ENCODE peak calls at places on chromosomes 12 and 14, in nine cellular contexts. One of them, this sample, is unnamed.

GRCh38 chr12:74317078-74317581 is 220.5 kb upstream of the ATXN7L3B start:
- DNase-seq in CD4-positive, alpha-beta T cell: no peak
- DNase-seq in EH: no peak
- DNase-seq in M059J: peak; percentile 16
- DNase-seq in A549: peak; percentile 75
- DNase-seq in AG08395: no peak
- DNase-seq in fibroblast of mammary gland: peak; percentile 28
- DNase-seq in CD8-positive, alpha-beta memory T cell: no peak
- DNase-seq in B cell: no peak
- DNase-seq in this sample: peak; percentile 24

GRCh38 chr14:84254205-84254788 is 1275.6 kb upstream of the FLRT2 start:
- DNase-seq in B cell: no peak
- DNase-seq in M059J: no peak
- DNase-seq in EH: no peak
- DNase-seq in CD4-positive, alpha-beta T cell: no peak
- DNase-seq in A549: no peak
- DNase-seq in fibroblast of mammary gland: no peak
- DNase-seq in CD8-positive, alpha-beta memory T cell: no peak
- DNase-seq in AG08395: no peak
- DNase-seq in this sample: peak; percentile 97

GRCh38 chr12:30806989-30807694 is 52.4 kb upstream of the CAPRIN2 start:
- DNase-seq in A549: peak; percentile 76
- DNase-seq in M059J: peak; percentile 76
- DNase-seq in fibroblast of mammary gland: peak; percentile 80
- DNase-seq in CD4-positive, alpha-beta T cell: no peak
- DNase-seq in CD8-positive, alpha-beta memory T cell: peak; percentile 45
- DNase-seq in B cell: peak; percentile 48
- DNase-seq in EH: peak; percentile 77
- DNase-seq in AG08395: peak; percentile 70
- DNase-seq in this sample: peak; percentile 77

GRCh38 chr12:69274861-69275260 is 35.5 kb downstream of the CPSF6 start:
- DNase-seq in CD4-positive, alpha-beta T cell: no peak
- DNase-seq in B cell: no peak
- DNase-seq in AG08395: no peak
- DNase-seq in CD8-positive, alpha-beta memory T cell: no peak
- DNase-seq in A549: no peak
- DNase-seq in M059J: peak; percentile 32
- DNase-seq in EH: peak; percentile 43
- DNase-seq in fibroblast of mammary gland: peak; percentile 75
- DNase-seq in this sample: peak; percentile 51

GRCh38 chr14:65318636-65319506 is 93.7 kb upstream of the FUT8 start:
- DNase-seq in CD4-positive, alpha-beta T cell: no peak
- DNase-seq in B cell: peak; percentile 77
- DNase-seq in AG08395: no peak
- DNase-seq in CD8-positive, alpha-beta memory T cell: no peak
- DNase-seq in EH: no peak
- DNase-seq in M059J: no peak
- DNase-seq in A549: no peak
- DNase-seq in fibroblast of mammary gland: no peak
- DNase-seq in this sample: no peak

GRCh38 chr14:41570415-41571155 is 36.1 kb upstream of the LRFN5 start:
- DNase-seq in M059J: no peak
- DNase-seq in EH: no peak
- DNase-seq in CD4-positive, alpha-beta T cell: no peak
- DNase-seq in CD8-positive, alpha-beta memory T cell: no peak
- DNase-seq in fibroblast of mammary gland: no peak
- DNase-seq in B cell: no peak
- DNase-seq in AG08395: no peak
- DNase-seq in A549: no peak
- DNase-seq in this sample: no peak

GRCh38 chr12:19572920-19573558 is 133.7 kb downstream of the AEBP2 start:
- DNase-seq in fibroblast of mammary gland: peak; percentile 59
- DNase-seq in EH: peak; percentile 81
- DNase-seq in A549: peak; percentile 68
- DNase-seq in CD8-positive, alpha-beta memory T cell: no peak
- DNase-seq in M059J: peak; percentile 64
- DNase-seq in AG08395: peak; percentile 20
- DNase-seq in CD4-positive, alpha-beta T cell: no peak
- DNase-seq in B cell: no peak
- DNase-seq in this sample: peak; percentile 83

GRCh38 chr12:80314741-80315140 is 129.3 kb upstream of the PTPRQ start:
- DNase-seq in AG08395: no peak
- DNase-seq in EH: peak; percentile 2
- DNase-seq in M059J: no peak
- DNase-seq in A549: no peak
- DNase-seq in CD4-positive, alpha-beta T cell: no peak
- DNase-seq in CD8-positive, alpha-beta memory T cell: no peak
- DNase-seq in fibroblast of mammary gland: no peak
- DNase-seq in B cell: no peak
- DNase-seq in this sample: no peak

GRCh38 chr12:6958609-6959375 is 7.6 kb downstream of the PTPN6 start:
- DNase-seq in B cell: peak; percentile 86
- DNase-seq in fibroblast of mammary gland: no peak
- DNase-seq in A549: no peak
- DNase-seq in M059J: no peak
- DNase-seq in CD4-positive, alpha-beta T cell: peak; percentile 59
- DNase-seq in AG08395: no peak
- DNase-seq in EH: no peak
- DNase-seq in CD8-positive, alpha-beta memory T cell: peak; percentile 83
- DNase-seq in this sample: no peak

GRCh38 chr12:95784286-95784685 is 6.3 kb downstream of the NTN4 start:
- DNase-seq in A549: no peak
- DNase-seq in fibroblast of mammary gland: no peak
- DNase-seq in AG08395: no peak
- DNase-seq in EH: peak; percentile 61
- DNase-seq in B cell: no peak
- DNase-seq in CD8-positive, alpha-beta memory T cell: no peak
- DNase-seq in M059J: peak; percentile 62
- DNase-seq in CD4-positive, alpha-beta T cell: no peak
- DNase-seq in this sample: peak; percentile 32

GRCh38 chr12:108301346-108301745 is 37.8 kb downstream of the CMKLR1 start:
- DNase-seq in EH: no peak
- DNase-seq in B cell: no peak
- DNase-seq in fibroblast of mammary gland: no peak
- DNase-seq in M059J: no peak
- DNase-seq in CD4-positive, alpha-beta T cell: no peak
- DNase-seq in CD8-positive, alpha-beta memory T cell: no peak
- DNase-seq in AG08395: no peak
- DNase-seq in A549: no peak
- DNase-seq in this sample: no peak

GRCh38 chr12:68613209-68613904 is 2.7 kb downstream of the RAP1B start:
- DNase-seq in M059J: no peak
- DNase-seq in CD8-positive, alpha-beta memory T cell: peak; percentile 40
- DNase-seq in B cell: peak; percentile 40
- DNase-seq in CD4-positive, alpha-beta T cell: peak; percentile 17
- DNase-seq in AG08395: no peak
- DNase-seq in fibroblast of mammary gland: no peak
- DNase-seq in EH: no peak
- DNase-seq in A549: no peak
- DNase-seq in this sample: no peak

GRCh38 chr12:57135939-57136338 is 7.7 kb downstream of the LRP1 start:
- DNase-seq in M059J: no peak
- DNase-seq in EH: peak; percentile 40
- DNase-seq in CD8-positive, alpha-beta memory T cell: no peak
- DNase-seq in CD4-positive, alpha-beta T cell: no peak
- DNase-seq in B cell: no peak
- DNase-seq in A549: no peak
- DNase-seq in AG08395: no peak
- DNase-seq in fibroblast of mammary gland: peak; percentile 81
- DNase-seq in this sample: no peak

GRCh38 chr14:72000907-72001306 is 68.7 kb downstream of the RGS6 start:
- DNase-seq in AG08395: no peak
- DNase-seq in CD4-positive, alpha-beta T cell: no peak
- DNase-seq in EH: no peak
- DNase-seq in B cell: no peak
- DNase-seq in fibroblast of mammary gland: no peak
- DNase-seq in A549: no peak
- DNase-seq in CD8-positive, alpha-beta memory T cell: no peak
- DNase-seq in M059J: no peak
- DNase-seq in this sample: no peak

GRCh38 chr14:55614304-55614703 is 34.3 kb downstream of the KTN1 start:
- DNase-seq in AG08395: no peak
- DNase-seq in A549: no peak
- DNase-seq in fibroblast of mammary gland: no peak
- DNase-seq in B cell: no peak
- DNase-seq in M059J: no peak
- DNase-seq in EH: no peak
- DNase-seq in CD8-positive, alpha-beta memory T cell: no peak
- DNase-seq in CD4-positive, alpha-beta T cell: no peak
- DNase-seq in this sample: no peak

GRCh38 chr12:4824415-4824814 is 85.3 kb upstream of the KCNA1 start:
- DNase-seq in CD4-positive, alpha-beta T cell: no peak
- DNase-seq in CD8-positive, alpha-beta memory T cell: no peak
- DNase-seq in B cell: no peak
- DNase-seq in EH: peak; percentile 74
- DNase-seq in M059J: peak; percentile 86
- DNase-seq in AG08395: peak; percentile 77
- DNase-seq in fibroblast of mammary gland: peak; percentile 93
- DNase-seq in A549: peak; percentile 15
- DNase-seq in this sample: no peak

GRCh38 chr12:51819851-51820720 is 28.4 kb downstream of the FIGNL2 start:
- DNase-seq in A549: peak; percentile 77
- DNase-seq in EH: no peak
- DNase-seq in AG08395: peak; percentile 31
- DNase-seq in B cell: no peak
- DNase-seq in CD4-positive, alpha-beta T cell: no peak
- DNase-seq in CD8-positive, alpha-beta memory T cell: peak; percentile 0
- DNase-seq in M059J: peak; percentile 59
- DNase-seq in fibroblast of mammary gland: no peak
- DNase-seq in this sample: no peak

GRCh38 chr12:130715996-130716917 is at the start of gene RIMBP2:
- DNase-seq in CD4-positive, alpha-beta T cell: no peak
- DNase-seq in AG08395: no peak
- DNase-seq in M059J: peak; percentile 31
- DNase-seq in B cell: no peak
- DNase-seq in A549: peak; percentile 44
- DNase-seq in fibroblast of mammary gland: no peak
- DNase-seq in CD8-positive, alpha-beta memory T cell: no peak
- DNase-seq in EH: peak; percentile 3
- DNase-seq in this sample: no peak

GRCh38 chr14:74941676-74942097 is 13.7 kb downstream of the PGF start:
- DNase-seq in A549: no peak
- DNase-seq in CD8-positive, alpha-beta memory T cell: peak; percentile 28
- DNase-seq in M059J: peak; percentile 32
- DNase-seq in EH: peak; percentile 72
- DNase-seq in CD4-positive, alpha-beta T cell: peak; percentile 31
- DNase-seq in AG08395: peak; percentile 60
- DNase-seq in B cell: peak; percentile 60
- DNase-seq in fibroblast of mammary gland: peak; percentile 52
- DNase-seq in this sample: peak; percentile 60

GRCh38 chr12:18224745-18225144 is 36.6 kb upstream of the PIK3C2G start:
- DNase-seq in CD4-positive, alpha-beta T cell: no peak
- DNase-seq in EH: peak; percentile 18
- DNase-seq in fibroblast of mammary gland: peak; percentile 57
- DNase-seq in M059J: peak; percentile 46
- DNase-seq in CD8-positive, alpha-beta memory T cell: no peak
- DNase-seq in B cell: no peak
- DNase-seq in A549: peak; percentile 36
- DNase-seq in AG08395: peak; percentile 10
- DNase-seq in this sample: peak; percentile 14